ENCODE peak calls at places on chromosomes 5 and 9, in eight cellular contexts. F, P, I, D, M, B, W and C are unnamed samples.
A peak's percentile ranks its signal among the peaks of the same experiment; 100 is the strongest.

GRCh38 chr9:14313951-14314423 is at the start of gene NFIB:
- DNase-seq in F (peak; percentile 68), P (peak; percentile 78), I (peak; percentile 73), D (peak; percentile 60), M (peak; percentile 15), B (peak; percentile 46), W (peak; percentile 49), C (no peak)

GRCh38 chr5:167320019-167320418 is 971.4 kb upstream of the WWC1 start:
- DNase-seq in F (no peak), P (no peak), I (no peak), D (no peak), M (no peak), B (no peak), W (no peak), C (no peak)

GRCh38 chr5:134314443-134314842 is 52.5 kb downstream of the CDKL3 start:
- DNase-seq in F (no peak), P (no peak), I (no peak), D (no peak), M (no peak), B (no peak), W (no peak), C (no peak)

GRCh38 chr9:76082062-76082461 is 191.6 kb downstream of the PCSK5 start:
- DNase-seq in F (no peak), P (no peak), I (no peak), D (no peak), M (no peak), B (no peak), W (no peak), C (no peak)

GRCh38 chr9:106920091-106920490 is 57.1 kb downstream of the ZNF462 start:
- DNase-seq in F (no peak), P (no peak), I (no peak), D (no peak), M (no peak), B (no peak), W (no peak), C (no peak)

GRCh38 chr5:16844952-16845351 is 91.1 kb downstream of the MYO10 start:
- DNase-seq in F (no peak), P (no peak), I (no peak), D (no peak), M (no peak), B (no peak), W (no peak), C (no peak)

GRCh38 chr5:76715734-76716455 is at the start of gene F2R:
- DNase-seq in F (no peak), P (peak; percentile 76), I (peak; percentile 65), D (peak; percentile 80), M (no peak), B (peak; percentile 65), W (peak; percentile 20), C (peak; percentile 69)

GRCh38 chr9:123251741-123252140 is 16.6 kb downstream of the STRBP start:
- DNase-seq in F (peak; percentile 25), P (no peak), I (no peak), D (no peak), M (no peak), B (no peak), W (no peak), C (no peak)

GRCh38 chr5:150117945-150118560 is 31.7 kb upstream of the CSF1R start:
- DNase-seq in F (no peak), P (no peak), I (no peak), D (no peak), M (peak; percentile 4), B (no peak), W (no peak), C (no peak)

GRCh38 chr5:98308960-98309359 is 464.5 kb upstream of the RGMB start:
- DNase-seq in F (no peak), P (no peak), I (no peak), D (no peak), M (no peak), B (no peak), W (no peak), C (no peak)

GRCh38 chr9:99807276-99807852 is 14.3 kb upstream of the NR4A3 start:
- DNase-seq in F (peak; percentile 77), P (peak; percentile 77), I (peak; percentile 70), D (peak; percentile 68), M (no peak), B (peak; percentile 60), W (peak; percentile 65), C (no peak)

GRCh38 chr5:57642698-57643097 is 160.1 kb upstream of the ACTBL2 start:
- DNase-seq in F (no peak), P (no peak), I (no peak), D (no peak), M (no peak), B (no peak), W (no peak), C (no peak)

GRCh38 chr5:91332267-91333044 is 50.7 kb downstream of the ARRDC3 start:
- DNase-seq in F (no peak), P (no peak), I (no peak), D (peak; percentile 37), M (no peak), B (peak; percentile 51), W (no peak), C (no peak)

GRCh38 chr5:91301459-91301858 is 81.7 kb downstream of the ARRDC3 start:
- DNase-seq in F (no peak), P (no peak), I (no peak), D (no peak), M (no peak), B (no peak), W (no peak), C (no peak)

GRCh38 chr5:134103998-134104612 is 10.4 kb upstream of the TCF7 start:
- DNase-seq in F (no peak), P (no peak), I (no peak), D (no peak), M (no peak), B (no peak), W (no peak), C (no peak)

GRCh38 chr5:93017854-93018253 is 563.2 kb downstream of the NR2F1-AS1 start:
- DNase-seq in F (no peak), P (no peak), I (no peak), D (no peak), M (no peak), B (no peak), W (no peak), C (no peak)

GRCh38 chr9:129483467-129484324 is 137.2 kb downstream of the C9orf50 start:
- DNase-seq in F (peak; percentile 92), P (peak; percentile 96), I (peak; percentile 91), D (peak; percentile 30), M (peak; percentile 83), B (no peak), W (peak; percentile 93), C (no peak)
- TF ChIP-seq POLR2A in F (peak; percentile 52), P (no peak), I (no peak), D (no peak), M (peak; percentile 78), B (no peak), W (peak; percentile 81), C (no peak)

GRCh38 chr5:43520615-43521014 is 5.7 kb upstream of the C5orf34 start:
- DNase-seq in F (no peak), P (no peak), I (no peak), D (no peak), M (no peak), B (no peak), W (no peak), C (no peak)

GRCh38 chr5:43514471-43514815 is 505 bp downstream of the C5orf34 start:
- DNase-seq in F (peak; percentile 3), P (no peak), I (no peak), D (no peak), M (no peak), B (peak; percentile 58), W (no peak), C (peak; percentile 10)

GRCh38 chr5:43515678-43516048 is 715 bp upstream of the C5orf34 start:
- DNase-seq in F (no peak), P (no peak), I (no peak), D (no peak), M (no peak), B (no peak), W (no peak), C (no peak)

DNA sequence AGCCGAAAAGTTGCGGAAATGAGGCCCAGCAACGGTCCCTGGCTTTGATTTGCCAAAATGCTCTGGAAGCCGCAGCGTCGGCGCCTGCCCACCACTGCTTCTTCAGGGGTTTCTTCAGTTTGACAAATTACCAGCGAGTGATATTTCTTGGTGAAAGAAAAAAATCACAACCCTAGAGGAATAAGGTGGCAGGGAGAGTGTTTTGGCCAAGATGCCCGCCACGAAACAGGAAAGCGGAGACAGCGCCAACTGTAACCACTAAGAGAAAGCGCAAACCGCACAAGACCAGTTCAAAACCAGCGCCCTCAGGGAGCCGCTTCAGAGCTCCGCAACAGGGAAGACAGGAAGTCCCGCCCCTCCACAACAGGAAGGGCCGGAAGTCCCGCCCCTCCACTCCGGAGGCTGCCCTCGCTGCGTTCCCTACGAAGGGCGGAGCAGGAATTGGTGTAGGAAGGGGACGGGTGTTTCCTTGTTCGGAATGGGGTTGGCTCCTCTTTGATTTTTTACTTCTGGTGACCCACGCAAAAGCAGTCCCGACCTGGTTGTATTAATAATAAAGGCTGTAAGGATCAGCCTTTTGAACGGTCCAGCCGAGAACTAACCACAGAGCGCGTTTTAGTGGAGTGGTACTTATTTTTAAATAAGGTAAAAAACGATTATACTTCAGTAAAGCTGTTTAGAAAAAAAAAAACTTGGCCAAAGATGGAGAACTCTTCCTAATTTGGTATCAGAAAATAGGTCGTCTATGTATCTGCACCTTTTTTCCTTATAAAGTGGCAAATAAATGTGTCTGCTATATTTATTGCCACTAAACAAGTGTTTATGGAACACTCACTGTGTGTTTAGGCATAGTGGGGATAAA is at the start of gene C5orf34:
- DNase-seq in F (peak; percentile 98), P (peak; percentile 97), I (peak; percentile 97), D (peak; percentile 99), M (peak; percentile 97), B (peak; percentile 99), W (peak; percentile 97), C (peak; percentile 82)
- TF ChIP-seq POLR2A in F (no peak), P (no peak), I (no peak), D (peak; percentile 97), M (peak; percentile 77), B (peak; percentile 71), W (peak; percentile 73), C (peak; percentile 84)

DNA sequence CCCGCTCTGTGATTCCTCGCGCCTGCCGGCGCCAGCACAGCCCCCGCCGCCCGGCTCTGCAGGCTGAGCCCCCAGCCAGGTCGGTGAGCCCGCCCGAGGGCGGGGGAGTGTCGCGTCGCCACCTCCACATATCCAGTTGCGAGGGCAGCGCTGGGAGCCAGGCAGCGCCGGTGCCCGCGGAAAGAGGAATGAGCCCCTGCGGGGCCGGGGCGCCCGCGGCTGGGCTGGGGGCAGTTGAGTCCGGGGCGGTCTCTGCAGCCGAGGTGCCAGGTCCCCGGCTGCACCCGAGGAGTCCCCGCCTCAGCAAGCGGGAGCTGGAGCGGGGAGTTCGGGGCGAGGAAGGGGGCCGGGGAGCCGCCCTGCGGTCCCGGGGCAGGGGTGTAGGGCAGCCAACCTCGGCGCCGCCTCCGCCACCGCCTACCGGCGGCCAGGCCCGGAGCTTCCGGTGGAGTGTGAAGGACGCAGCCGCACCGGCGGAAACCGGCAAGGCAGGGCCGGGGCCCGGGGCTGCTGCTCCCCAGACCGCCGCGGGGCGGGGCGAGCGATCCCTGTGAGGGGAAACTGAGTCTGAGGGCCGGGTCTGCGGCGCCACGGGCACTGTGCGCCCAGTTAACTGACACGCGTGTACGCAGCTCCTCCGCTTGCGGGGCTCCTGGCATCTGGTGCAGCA is 2.3 kb upstream of the TRAF1 start:
- DNase-seq in F (peak; percentile 83), P (peak; percentile 84), I (peak; percentile 80), D (no peak), M (peak; percentile 59), B (no peak), W (peak; percentile 65), C (peak; percentile 53)
- TF ChIP-seq POLR2A in F (peak; percentile 78), P (no peak), I (peak; percentile 5), D (no peak), M (peak; percentile 55), B (no peak), W (peak; percentile 39), C (peak; percentile 70)

GRCh38 chr9:95025213-95026170 is 292.0 kb downstream of the FANCC start:
- DNase-seq in F (peak; percentile 96), P (no peak), I (peak; percentile 83), D (peak; percentile 21), M (no peak), B (peak; percentile 68), W (no peak), C (no peak)
- TF ChIP-seq POLR2A in F (no peak), P (no peak), I (no peak), D (no peak), M (no peak), B (no peak), W (no peak), C (no peak)